ENCODE peak calls at places on chromosomes 6 and 20, in eight cellular contexts. B is stomach, Q is fibroblast of lung, T is GM23338, Y is cardiac muscle cell, D is Panc1, Z is heart right ventricle, L is neural progenitor cell. A is an unnamed sample.

GRCh38 chr6:94636780-94637385 is 940.5 kb upstream of the MANEA start:
- DNase-seq in B (no peak), Q (peak; percentile 30), T (peak; percentile 67), Y (no peak), D (peak; percentile 17), Z (no peak), L (peak; percentile 60), A (no peak)

GRCh38 chr20:4546786-4547185 is 174.9 kb upstream of the PRND start:
- DNase-seq in B (no peak), Q (peak; percentile 80), T (no peak), Y (peak; percentile 65), D (peak; percentile 20), Z (no peak), L (no peak), A (no peak)

GRCh38 chr20:57756213-57756612 is 46.4 kb upstream of the PMEPA1 start:
- DNase-seq in B (no peak), Q (no peak), T (no peak), Y (no peak), D (no peak), Z (no peak), L (no peak), A (no peak)

GRCh38 chr6:153511896-153512496 is 380.9 kb upstream of the RGS17 start:
- DNase-seq in B (no peak), Q (peak; percentile 40), T (peak; percentile 77), Y (peak; percentile 49), D (peak; percentile 22), Z (no peak), L (peak; percentile 41), A (no peak)

GRCh38 chr6:31908791-31909190 is 6.9 kb upstream of the ZBTB12 start:
- DNase-seq in B (no peak), Q (peak; percentile 45), T (no peak), Y (peak; percentile 59), D (no peak), Z (no peak), L (no peak), A (no peak)

GRCh38 chr6:26554669-26555504 is 16.7 kb downstream of the HMGN4 start:
- DNase-seq in B (no peak), Q (peak; percentile 67), T (peak; percentile 68), Y (peak; percentile 73), D (no peak), Z (no peak), L (peak; percentile 69), A (no peak)

GRCh38 chr6:151723152-151723551 is 84.3 kb upstream of the ESR1 start:
- DNase-seq in B (no peak), Q (no peak), T (no peak), Y (no peak), D (no peak), Z (no peak), L (no peak), A (no peak)

GRCh38 chr20:17934141-17934862 is 34.3 kb downstream of the SNX5 start:
- DNase-seq in B (no peak), Q (no peak), T (peak; percentile 66), Y (peak; percentile 64), D (no peak), Z (no peak), L (peak; percentile 78), A (no peak)

GRCh38 chr6:144285798-144286502 is 815 bp downstream of the UTRN start:
- DNase-seq in B (peak; percentile 74), Q (peak; percentile 59), T (peak; percentile 65), Y (peak; percentile 57), D (no peak), Z (peak; percentile 85), L (peak; percentile 71), A (peak; percentile 76)

GRCh38 chr6:140921366-140922226 is 1211.1 kb upstream of the GJE1 start:
- DNase-seq in B (no peak), Q (peak; percentile 89), T (peak; percentile 63), Y (peak; percentile 87), D (peak; percentile 72), Z (no peak), L (peak; percentile 58), A (no peak)

GRCh38 chr6:152909241-152909640 is 73.6 kb downstream of the FBXO5 start:
- DNase-seq in B (no peak), Q (no peak), T (no peak), Y (no peak), D (no peak), Z (no peak), L (no peak), A (no peak)

GRCh38 chr6:168217880-168218537 is 101.6 kb downstream of the DACT2 start:
- DNase-seq in B (no peak), Q (no peak), T (no peak), Y (peak; percentile 33), D (no peak), Z (no peak), L (no peak), A (no peak)

GRCh38 chr6:37314803-37315515 is 38.8 kb upstream of the RNF8 start:
- DNase-seq in B (peak; percentile 41), Q (peak; percentile 60), T (peak; percentile 82), Y (peak; percentile 91), D (no peak), Z (no peak), L (peak; percentile 59), A (no peak)

DNA sequence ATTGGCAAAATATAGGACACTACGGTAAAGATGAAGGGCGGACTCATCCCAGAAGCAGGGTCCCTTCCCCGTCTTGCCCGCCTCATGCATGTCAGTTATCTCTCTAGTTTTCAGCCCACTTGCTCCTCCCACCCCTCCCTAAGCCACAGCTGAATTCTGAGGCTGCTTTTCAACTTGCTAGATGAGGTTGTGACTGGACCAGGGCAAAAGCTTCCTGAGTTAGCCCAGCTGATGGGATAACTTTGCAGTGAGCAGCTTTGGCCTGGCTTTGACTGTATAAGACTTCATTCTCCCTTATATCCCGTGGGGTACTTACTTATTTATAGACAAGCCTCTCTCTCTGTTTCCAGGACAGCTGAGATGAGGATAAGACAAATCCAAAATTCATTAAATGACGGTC is 23.2 kb downstream of the GHRH start:
- DNase-seq in B (no peak), Q (no peak), T (no peak), Y (no peak), D (no peak), Z (no peak), L (no peak), A (no peak)
- H3K36me3 ChIP-seq in B (peaks cover 65% of the 10 kb centered on the region), Q (peaks cover 21% of the 10 kb centered on the region), T (peaks cover 71% of the 10 kb centered on the region), Y (peaks cover 65% of the 10 kb centered on the region), D (peaks cover 40% of the 10 kb centered on the region), Z (no peaks in the 10 kb centered on the region), L (peaks cover 42% of the 10 kb centered on the region), A (no peaks in the 10 kb centered on the region)

DNA sequence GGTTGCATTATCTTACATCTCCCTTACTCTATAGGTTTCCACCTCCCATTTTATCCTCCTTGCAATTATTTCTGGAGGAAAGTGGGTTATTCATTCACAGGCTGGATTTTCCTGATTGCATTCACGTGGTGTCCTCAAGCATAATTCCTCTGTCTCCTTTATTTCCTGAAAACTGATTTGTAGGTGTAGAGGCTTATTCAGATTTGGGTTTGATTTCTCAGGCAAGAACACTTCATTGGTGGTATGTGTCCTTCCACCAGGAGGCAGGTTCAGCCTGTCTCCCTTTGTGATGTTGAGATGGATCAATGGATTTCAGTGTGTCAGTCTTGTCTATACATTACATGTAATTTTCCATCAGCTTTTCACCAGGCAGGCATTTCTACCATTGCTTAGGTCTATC is 17.3 kb downstream of the DNPH1 start:
- DNase-seq in B (no peak), Q (no peak), T (no peak), Y (no peak), D (no peak), Z (no peak), L (no peak), A (no peak)
- TF ChIP-seq CTCF in B (no peak), Q (no peak), T (peak; percentile 14), Y (no peak), D (no peak), Z (no peak), L (peak; percentile 30), A (no peak)

DNA sequence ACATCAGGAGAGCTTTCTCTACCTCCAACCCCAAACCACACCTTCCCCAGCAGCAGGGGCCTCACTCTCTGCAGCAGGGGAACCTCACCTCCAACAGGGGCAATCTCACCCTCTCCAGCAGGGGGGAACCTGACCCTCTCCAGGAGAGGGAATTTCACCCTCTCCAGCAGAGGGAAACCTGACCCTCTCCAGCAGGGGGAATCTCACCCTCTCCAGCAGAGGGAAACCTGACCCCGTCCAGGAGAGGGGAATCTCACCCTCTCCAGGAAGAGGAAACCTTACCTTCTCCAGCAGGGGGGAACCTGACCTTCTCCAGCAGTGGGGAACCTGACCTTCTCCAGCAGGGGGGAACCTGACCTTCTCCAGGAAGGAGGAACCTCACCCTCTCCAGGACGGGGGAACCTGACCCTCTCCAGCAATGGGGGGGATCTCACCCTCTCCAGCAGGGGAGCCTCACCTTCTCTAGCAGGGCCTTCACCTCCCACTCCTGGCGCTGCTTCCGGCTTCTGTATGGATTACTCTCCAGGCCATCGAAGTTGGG is 3.1 kb downstream of the B3GALT4 start:
- DNase-seq in B (no peak), Q (peak; percentile 42), T (peak; percentile 85), Y (peak; percentile 54), D (no peak), Z (no peak), L (peak; percentile 56), A (no peak)
- H3K36me3 ChIP-seq in B (peaks cover 42% of the 10 kb centered on the region), Q (peaks cover 29% of the 10 kb centered on the region), T (peaks cover 22% of the 10 kb centered on the region), Y (peaks cover 19% of the 10 kb centered on the region), D (peaks cover 4% of the 10 kb centered on the region), Z (no peaks in the 10 kb centered on the region), L (no peaks in the 10 kb centered on the region), A (no peaks in the 10 kb centered on the region)

GRCh38 chr6:33407132-33407718 is 3.6 kb upstream of the PHF1 start:
- DNase-seq in B (no peak), Q (peak; percentile 75), T (no peak), Y (peak; percentile 72), D (no peak), Z (no peak), L (no peak), A (no peak)
- TF ChIP-seq CTCF in B (no peak), Q (peak; percentile 28), T (no peak), Y (peak; percentile 38), D (no peak), Z (peak; percentile 20), L (peak; percentile 19), A (no peak)

GRCh38 chr20:62425281-62426058 is 1.9 kb downstream of the RBBP8NL start:
- DNase-seq in B (no peak), Q (no peak), T (no peak), Y (no peak), D (no peak), Z (no peak), L (no peak), A (no peak)
- H3K36me3 ChIP-seq in B (no peaks in the 10 kb centered on the region), Q (no peaks in the 10 kb centered on the region), T (no peaks in the 10 kb centered on the region), Y (no peaks in the 10 kb centered on the region), D (no peaks in the 10 kb centered on the region), Z (no peaks in the 10 kb centered on the region), L (no peaks in the 10 kb centered on the region), A (no peaks in the 10 kb centered on the region)

DNA sequence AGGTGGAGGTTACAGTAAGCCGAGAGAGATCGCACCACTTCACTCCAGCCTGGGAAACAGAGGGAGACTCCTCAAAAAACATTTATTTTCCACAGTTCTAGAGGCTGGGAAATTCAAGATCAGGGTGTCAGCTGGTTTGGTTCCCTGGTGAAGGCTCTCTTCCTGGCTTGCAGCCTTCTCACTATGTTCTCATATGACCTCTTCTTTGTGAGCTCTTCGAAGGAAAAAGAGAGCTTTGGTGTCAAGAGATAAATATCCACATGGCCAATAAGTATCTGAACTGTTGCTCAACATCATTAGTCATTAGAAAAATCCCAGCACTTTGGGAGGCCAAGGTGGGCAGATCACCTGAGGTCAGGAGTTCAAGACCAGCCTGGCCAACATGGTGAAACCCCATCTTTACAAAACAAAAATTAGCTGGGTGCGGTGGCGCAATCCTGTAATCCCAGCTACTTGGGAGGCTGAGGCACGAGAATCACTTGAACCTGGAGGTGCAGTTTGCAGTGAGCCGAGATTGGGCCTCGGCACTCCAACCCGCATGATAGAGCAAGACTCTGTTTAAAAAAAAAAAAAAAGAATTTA is 40.2 kb downstream of the GTF2H5 start:
- DNase-seq in B (no peak), Q (no peak), T (no peak), Y (no peak), D (no peak), Z (no peak), L (no peak), A (no peak)
- TF ChIP-seq CTCF in B (no peak), Q (no peak), T (no peak), Y (no peak), D (no peak), Z (no peak), L (no peak), A (no peak)